ENCODE peak calls at places on chromosomes 5 and 9, in ten cellular contexts. K is iPS-NIHi11; A is left cardiac atrium; J is stimulated activated CD8-positive, alpha-beta memory T cell treated with anti-CD3 and anti-CD28 coated beads, Interleukin-2, amount 100 ng/mL, for 48 hours; U is iPS DF 19.7; Y is neural crest cell; I is A172; M is OCI-LY7; B is stimulated activated CD4-positive, alpha-beta T cell treated with anti-CD3 and anti-CD28 coated beads, Interleukin-4, amount 100 ng/mL, for 48 hours; P is NCI-H146. Z is an unnamed sample.

GRCh38 chr9:118009585-118009984 is 305.4 kb downstream of the TLR4 start:
- DNase-seq in P (no peak), J (no peak), I (no peak), K (peak; percentile 23), U (peak; percentile 28), Y (no peak), B (no peak), M (no peak), A (no peak), Z (no peak)

GRCh38 chr9:93119703-93119952 is 14.4 kb downstream of the NINJ1 start:
- DNase-seq in I (no peak), A (no peak), B (no peak), Y (no peak), P (no peak), K (no peak), U (no peak), M (no peak), J (no peak), Z (no peak)

GRCh38 chr9:297104-297794 is 82.6 kb downstream of the DOCK8 start:
- DNase-seq in P (no peak), K (no peak), M (peak; percentile 45), U (no peak), I (peak; percentile 29), A (peak; percentile 25), B (no peak), J (no peak), Y (no peak), Z (no peak)

GRCh38 chr5:89016741-89017312 is 133.8 kb upstream of the MEF2C start:
- DNase-seq in Y (no peak), U (no peak), B (no peak), A (no peak), P (no peak), I (no peak), K (peak; percentile 14), M (no peak), J (no peak), Z (no peak)

GRCh38 chr5:114924784-114925183 is 244.9 kb downstream of the TRIM36 start:
- DNase-seq in M (no peak), P (no peak), B (no peak), A (no peak), J (no peak), I (no peak), Y (no peak), U (no peak), K (peak; percentile 10), Z (no peak)

GRCh38 chr5:139696894-139697658 is 48.9 kb downstream of the CXXC5 start:
- DNase-seq in A (peak; percentile 91), M (no peak), B (no peak), J (peak; percentile 31), K (peak; percentile 78), P (peak; percentile 41), U (no peak), Y (no peak), I (peak; percentile 93), Z (peak; percentile 70)

GRCh38 chr9:82057805-82058204 is 69.2 kb downstream of the SPATA31D1 start:
- DNase-seq in A (no peak), Y (no peak), U (no peak), J (no peak), I (no peak), K (no peak), P (no peak), M (peak; percentile 27), B (no peak), Z (no peak)

GRCh38 chr5:177446184-177447065 is at the start of gene PRR7:
- DNase-seq in I (peak; percentile 60), K (peak; percentile 91), B (peak; percentile 56), A (peak; percentile 70), M (peak; percentile 87), P (peak; percentile 69), Y (peak; percentile 58), U (no peak), J (peak; percentile 58), Z (no peak)

GRCh38 chr5:78002690-78003089 is 226.6 kb upstream of the TBCA start:
- DNase-seq in B (no peak), I (no peak), A (no peak), U (no peak), K (no peak), Y (no peak), M (no peak), J (no peak), P (no peak), Z (no peak)